ENCODE peak calls at places on chromosomes 13 and 19, in four cellular contexts. Q is K562, Y is H9, G is fibroblast of lung. J is an unnamed sample.

GRCh38 chr19:18428837-18429674 is 8.9 kb downstream of the ISYNA1 start:
- DNase-seq in Y (peak; percentile 93), G (peak; percentile 79), Q (peak; percentile 94), J (no peak)

GRCh38 chr13:34002141-34002540 is 184.2 kb downstream of the RFC3 start:
- DNase-seq in Q (no peak), Y (no peak), G (no peak), J (no peak)

GRCh38 chr19:4220188-4220587 is 9.1 kb upstream of the EBI3 start:
- DNase-seq in G (no peak), Y (no peak), Q (no peak), J (no peak)

GRCh38 chr13:41127746-41128145 is 4.9 kb downstream of the KBTBD6 start:
- DNase-seq in G (no peak), Y (no peak), Q (no peak), J (no peak)

GRCh38 chr19:54281008-54281728 is at the start of gene LILRB2:
- DNase-seq in G (no peak), Y (no peak), Q (no peak), J (no peak)

GRCh38 chr13:61362522-61362921 is 53.1 kb downstream of the PCDH20 start:
- DNase-seq in Q (no peak), G (no peak), Y (no peak), J (no peak)

GRCh38 chr13:22517544-22517943 is 663.2 kb upstream of the SGCG start:
- DNase-seq in Y (no peak), Q (no peak), G (no peak), J (no peak)

GRCh38 chr19:33047422-33047821 is 17.3 kb downstream of the RHPN2 start:
- DNase-seq in Q (peak; percentile 79), Y (peak; percentile 91), G (peak; percentile 42), J (peak; percentile 71)

GRCh38 chr19:2195914-2196313 is 32.2 kb downstream of the DOT1L start:
- DNase-seq in Y (no peak), G (no peak), Q (no peak), J (no peak)

GRCh38 chr19:29105629-29106352 is 107.2 kb downstream of the UQCRFS1 start:
- DNase-seq in Q (no peak), G (no peak), Y (peak; percentile 33), J (no peak)

GRCh38 chr19:30097746-30098280 is 155.8 kb downstream of the URI1 start:
- DNase-seq in Q (no peak), Y (no peak), G (no peak), J (no peak)

GRCh38 chr13:113152894-113153809 is 5.3 kb upstream of the PROZ start:
- DNase-seq in G (peak; percentile 37), Y (peak; percentile 66), Q (peak; percentile 44), J (no peak)

GRCh38 chr19:33446156-33446917 is 72.8 kb downstream of the CEBPG start:
- DNase-seq in G (peak; percentile 18), Q (no peak), Y (no peak), J (no peak)

GRCh38 chr13:109881347-109881725 is 95.0 kb upstream of the IRS2 start:
- DNase-seq in Y (no peak), G (no peak), Q (no peak), J (no peak)

GRCh38 chr19:46967578-46968018 is 52.0 kb upstream of the NPAS1 start:
- DNase-seq in Q (no peak), Y (no peak), G (no peak), J (no peak)

GRCh38 chr13:46551410-46552301 is 1.3 kb upstream of the LRCH1 start:
- DNase-seq in G (peak; percentile 72), Q (peak; percentile 71), Y (peak; percentile 73), J (peak; percentile 45)

GRCh38 chr13:113151745-113152707 is 6.4 kb upstream of the PROZ start:
- DNase-seq in Y (peak; percentile 28), Q (no peak), G (peak; percentile 69), J (no peak)

GRCh38 chr13:76879211-76879875 is 6.9 kb downstream of the KCTD12 start:
- DNase-seq in Y (no peak), Q (no peak), G (peak; percentile 71), J (no peak)

GRCh38 chr13:99435116-99435515 is 66.2 kb upstream of the TM9SF2 start:
- DNase-seq in G (no peak), Y (no peak), Q (no peak), J (no peak)

GRCh38 chr19:2487780-2488330 is 11.9 kb downstream of the GADD45B start:
- DNase-seq in Y (no peak), Q (no peak), G (no peak), J (no peak)

GRCh38 chr13:44826586-44827350 is 162.5 kb downstream of the NUFIP1 start:
- DNase-seq in Y (no peak), G (no peak), Q (no peak), J (no peak)

GRCh38 chr13:49731766-49732165 is 40.5 kb upstream of the EBPL start:
- DNase-seq in G (peak; percentile 81), Y (no peak), Q (no peak), J (no peak)

GRCh38 chr13:100434010-100434763 is 154.4 kb downstream of the GGACT start:
- DNase-seq in Y (no peak), G (peak; percentile 73), Q (no peak), J (no peak)

GRCh38 chr13:64505511-64505910 is 2724.6 kb downstream of the PCDH9 start:
- DNase-seq in G (peak; percentile 76), Q (no peak), Y (no peak), J (no peak)

GRCh38 chr13:52780092-52780491 is 40.5 kb upstream of the CNMD start:
- DNase-seq in G (no peak), Y (no peak), Q (no peak), J (no peak)

GRCh38 chr19:29480507-29480906 is 45.3 kb upstream of the VSTM2B start:
- DNase-seq in Y (no peak), Q (no peak), G (no peak), J (no peak)

GRCh38 chr13:95301947-95302386 is 716 bp upstream of the ABCC4 start:
- DNase-seq in Y (no peak), G (no peak), Q (no peak), J (no peak)
- H3K27ac ChIP-seq in Y (no peak overlapping the region), G (peak overlapping the region; percentile 68), Q (peak overlapping the region; percentile 88), J (peak overlapping the region; percentile 54)

GRCh38 chr13:29521336-29521735 is 74.2 kb downstream of the SLC7A1 start:
- DNase-seq in Q (no peak), Y (no peak), G (no peak), J (no peak)

GRCh38 chr13:29522044-29522685 is 73.3 kb downstream of the SLC7A1 start:
- DNase-seq in Y (no peak), G (peak; percentile 91), Q (no peak), J (no peak)

GRCh38 chr13:29520671-29521070 is 74.8 kb downstream of the SLC7A1 start:
- DNase-seq in Q (no peak), G (peak; percentile 88), Y (no peak), J (no peak)

GRCh38 chr13:29516880-29517279 is 78.6 kb downstream of the SLC7A1 start:
- DNase-seq in Y (no peak), Q (no peak), G (no peak), J (no peak)

DNA sequence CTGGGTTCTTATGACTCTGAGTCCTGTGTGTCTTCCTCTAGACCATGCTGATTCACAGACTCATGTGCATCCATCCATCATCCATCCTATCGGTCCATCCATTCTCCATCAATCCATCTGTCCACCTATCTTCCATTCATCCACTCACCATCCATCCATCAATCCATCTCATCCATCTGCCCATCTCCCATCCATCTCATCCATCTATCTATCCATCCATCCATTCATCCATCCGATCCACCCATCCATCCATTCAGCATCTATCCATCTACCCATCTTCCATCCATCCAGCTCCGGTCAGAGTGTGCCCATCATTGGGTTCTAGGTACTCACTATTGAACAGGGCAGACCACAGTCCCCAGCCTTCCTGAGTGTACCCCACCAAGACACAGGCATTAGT is 75.6 kb downstream of the SLC7A1 start:
- DNase-seq in Q (no peak), Y (no peak), G (no peak), J (no peak)
- H3K4me2 ChIP-seq in Q (no peak overlapping the region), Y (no peak overlapping the region), G (no peak overlapping the region), J (no peak overlapping the region)

GRCh38 chr13:30408319-30409101 is 13.8 kb upstream of the UBE2L5 start:
- DNase-seq in Q (peak; percentile 88), G (peak; percentile 87), Y (peak; percentile 98), J (no peak)

GRCh38 chr13:30410705-30411125 is 11.6 kb upstream of the UBE2L5 start:
- DNase-seq in Q (no peak), Y (no peak), G (peak; percentile 40), J (no peak)

GRCh38 chr13:30412351-30412750 is 9.9 kb upstream of the UBE2L5 start:
- DNase-seq in G (no peak), Y (no peak), Q (no peak), J (no peak)

GRCh38 chr13:30406779-30407416 is 15.4 kb upstream of the UBE2L5 start:
- DNase-seq in G (no peak), Q (no peak), Y (no peak), J (no peak)

DNA sequence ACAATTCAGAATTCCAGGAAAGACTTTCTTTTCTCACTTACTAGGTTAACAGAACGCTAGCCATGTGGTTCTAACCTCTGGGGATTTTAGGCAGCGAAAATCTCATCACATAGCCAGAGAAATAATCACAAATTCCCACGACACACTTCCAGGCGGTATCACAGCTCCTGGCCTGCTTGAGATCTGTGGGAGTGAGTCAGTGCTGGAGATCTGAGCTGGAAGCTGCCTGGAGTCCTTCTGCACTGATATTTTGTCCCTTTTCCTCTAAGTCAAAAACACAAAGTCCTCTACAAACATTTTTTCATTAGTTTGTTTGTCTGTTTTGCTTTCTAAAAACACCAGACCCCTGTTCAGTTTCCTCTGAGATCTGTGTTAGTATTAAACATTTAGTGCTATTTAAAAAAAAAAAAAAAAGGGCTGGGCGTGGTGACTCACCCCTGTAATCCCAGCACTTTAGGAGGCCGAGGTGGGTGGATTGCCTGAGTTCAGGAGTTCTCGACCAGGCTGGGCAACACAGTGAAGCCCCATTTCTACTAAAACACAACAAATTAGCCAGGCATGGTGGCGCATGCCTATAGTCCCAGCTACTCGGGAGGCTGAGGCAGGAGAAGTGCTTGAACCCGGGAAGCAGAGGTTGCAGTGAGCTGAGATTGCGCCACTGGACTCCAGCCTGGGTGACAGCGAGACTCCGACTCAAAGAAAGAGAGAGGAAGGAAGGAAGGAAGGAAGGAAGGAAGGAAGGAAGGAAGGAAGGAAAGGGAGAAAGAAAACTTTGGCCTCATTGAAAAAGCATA is 12.2 kb upstream of the UBE2L5 start:
- DNase-seq in Y (no peak), Q (peak; percentile 21), G (peak; percentile 85), J (no peak)
- H3K4me1 ChIP-seq in Y (no peaks in the 10 kb centered on the region), Q (peaks cover 11% of the 10 kb centered on the region), G (peaks cover 3% of the 10 kb centered on the region), J (peaks cover 19% of the 10 kb centered on the region)

DNA sequence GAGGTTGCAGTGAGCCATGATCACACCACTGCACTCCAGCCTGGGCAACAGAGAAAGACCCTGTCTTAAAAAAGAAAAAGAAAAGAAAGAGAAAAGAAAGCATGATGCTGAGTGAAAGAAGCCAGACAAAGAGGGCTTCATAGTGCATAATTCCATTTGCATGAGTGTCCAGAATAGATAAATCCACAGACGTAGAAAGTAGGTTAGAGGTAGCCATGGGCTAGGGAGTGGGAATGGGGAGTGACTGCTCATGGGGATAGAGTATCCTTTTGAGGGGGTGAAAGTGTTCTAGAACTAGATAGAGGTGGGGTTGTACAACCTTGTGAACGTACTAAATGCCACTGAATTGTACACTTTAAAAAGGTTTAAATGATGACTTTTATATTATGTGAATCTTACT is 7.6 kb upstream of the OR1I1 start:
- DNase-seq in Q (no peak), Y (no peak), G (no peak), J (no peak)
- H3K27ac ChIP-seq in Q (no peak overlapping the region), Y (no peak overlapping the region), G (no peak overlapping the region), J (no peak overlapping the region)